ENCODE peak calls at places on chromosomes 4 and X, in four cellular contexts. K, H, O and V are unnamed samples.

GRCh38 chrX:40671126-40671525 is 23.8 kb upstream of the CXorf38 start:
- DNase-seq in H (no peak), O (no peak), K (no peak), V (no peak)

GRCh38 chrX:119541188-119541587 is 24.0 kb downstream of the STEEP1 start:
- DNase-seq in H (peak), K (no peak), O (no peak), V (peak)

GRCh38 chr4:7209699-7210098 is 17.4 kb downstream of the SORCS2 start:
- DNase-seq in O (no peak), H (no peak), K (no peak), V (no peak)

GRCh38 chrX:42025861-42026260 is 102.5 kb upstream of the CASK start:
- DNase-seq in K (no peak), H (no peak), O (no peak), V (no peak)

GRCh38 chr4:99642725-99643489 is 14.7 kb downstream of the C4orf54 start:
- DNase-seq in O (peak), H (no peak), K (no peak), V (no peak)

GRCh38 chr4:103936653-103937145 is 216.9 kb upstream of the TACR3 start:
- DNase-seq in K (no peak), O (no peak), H (no peak), V (no peak)

GRCh38 chrX:38704146-38704882 is 96.9 kb upstream of the MID1IP1 start:
- DNase-seq in O (no peak), H (no peak), K (no peak), V (no peak)

GRCh38 chr4:157421365-157421764 is 200.8 kb downstream of the GRIA2 start:
- DNase-seq in H (no peak), K (no peak), O (no peak), V (no peak)

GRCh38 chr4:99574530-99575314 is at the start of gene MTTP:
- DNase-seq in H (no peak), K (no peak), O (no peak), V (no peak)

GRCh38 chr4:113858924-113859323 is 97.4 kb upstream of the CAMK2D start:
- DNase-seq in H (peak), O (no peak), K (no peak), V (no peak)

GRCh38 chrX:12139934-12140611 is 1.8 kb downstream of the FRMPD4 start:
- DNase-seq in H (peak), O (no peak), K (no peak), V (no peak)

GRCh38 chr4:1116837-1117236 is 3.5 kb upstream of the RNF212 start:
- DNase-seq in O (no peak), H (no peak), K (no peak), V (no peak)

GRCh38 chr4:145709843-145710242 is 29.9 kb downstream of the C4orf51 start:
- DNase-seq in K (no peak), H (peak), O (no peak), V (peak)

GRCh38 chr4:107603430-107603829 is 116.6 kb downstream of the PAPSS1 start:
- DNase-seq in H (peak), O (no peak), K (no peak), V (peak)

GRCh38 chrX:46978341-46979291 is 66.4 kb downstream of the JADE3 start:
- DNase-seq in K (peak), H (peak), O (peak), V (peak)

GRCh38 chrX:41336447-41336846 is 2.5 kb downstream of the DDX3X start:
- DNase-seq in K (no peak), H (no peak), O (no peak), V (no peak)

GRCh38 chr4:29927895-29928294 is 792.3 kb upstream of the PCDH7 start:
- DNase-seq in O (no peak), H (no peak), K (no peak), V (no peak)

GRCh38 chr4:1475277-1476139 is 69.3 kb upstream of the NKX1-1 start:
- DNase-seq in K (no peak), H (no peak), O (no peak), V (no peak)

GRCh38 chrX:11080721-11081120 is 30.4 kb upstream of the HCCS start:
- DNase-seq in H (no peak), K (no peak), O (no peak), V (no peak)

GRCh38 chr4:89625599-89626293 is 211.2 kb downstream of the SNCA start:
- DNase-seq in H (no peak), O (no peak), K (no peak), V (no peak)

DNA sequence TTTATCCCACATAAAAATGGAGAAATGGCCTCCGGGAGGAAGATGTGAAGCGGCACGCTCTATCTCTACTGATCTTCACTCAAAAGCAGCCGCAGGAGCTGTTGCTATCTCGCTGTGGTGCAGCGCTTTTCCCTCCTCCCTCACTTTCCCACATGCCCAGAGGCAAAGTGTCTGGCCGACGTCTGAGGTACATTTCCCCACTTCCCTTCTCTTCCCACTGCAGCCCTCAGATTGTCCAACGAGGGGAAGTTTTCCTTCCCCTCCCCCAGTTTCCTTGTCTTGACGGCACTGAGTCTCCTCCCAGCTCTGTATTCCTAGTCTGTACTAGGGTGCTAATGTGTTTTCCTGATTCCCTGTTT is 662 bp upstream of the COL25A1 start:
- DNase-seq in K (no peak), O (no peak), H (no peak), V (no peak)
- H3K4me3 ChIP-seq in K (peak), O (peak), H (peak), V (peak)

GRCh38 chrX:49282647-49283011 is 13.0 kb downstream of the PPP1R3F start:
- DNase-seq in O (peak), K (peak), H (peak), V (peak)
- TF ChIP-seq CTCF in O (no peak), K (peak), H (peak), V (peak)

GRCh38 chr4:40199999-40200880 is 3.4 kb downstream of the RHOH start:
- DNase-seq in O (no peak), K (no peak), H (peak), V (peak)
- H3K4me3 ChIP-seq in O (no peak), K (no peak), H (no peak), V (peak)

GRCh38 chrX:20063716-20064351 is 52.9 kb downstream of the MAP7D2 start:
- DNase-seq in H (peak), K (no peak), O (no peak), V (no peak)
- TF ChIP-seq CTCF in H (no peak), K (peak), O (no peak), V (peak)

DNA sequence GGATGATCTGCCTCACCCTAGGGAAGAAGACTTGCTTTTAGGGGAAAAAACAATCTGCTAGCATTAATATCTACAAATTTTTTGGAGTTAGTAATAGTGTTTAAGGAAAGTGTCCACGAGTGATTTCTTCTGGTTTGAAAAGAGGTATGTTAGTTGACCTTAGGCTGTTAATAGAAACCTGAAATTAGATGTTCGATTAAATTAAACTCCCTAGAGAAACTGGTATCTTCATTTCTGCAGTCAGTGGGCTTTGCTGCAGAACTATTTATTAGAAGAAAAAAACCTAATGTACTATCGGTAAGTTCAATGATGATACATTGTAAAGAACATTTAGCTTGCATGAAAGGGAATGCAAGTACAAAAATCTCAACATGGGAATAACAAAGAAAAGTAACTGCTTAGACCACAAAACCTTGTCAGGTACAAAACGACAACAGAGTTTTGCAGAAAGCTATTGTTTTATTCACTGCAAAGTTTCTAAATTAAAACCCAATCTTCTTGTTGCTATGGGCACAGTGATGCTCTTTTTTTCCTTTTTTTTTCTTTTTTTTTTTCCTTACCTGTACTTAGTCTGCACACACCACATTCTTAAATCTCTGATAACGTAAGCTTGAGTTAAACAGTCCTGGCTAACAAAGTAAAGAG is 2.0 kb downstream of the KLF3 start:
- DNase-seq in O (no peak), H (no peak), K (no peak), V (no peak)
- H3K4me3 ChIP-seq in O (peak), H (peak), K (peak), V (peak)

DNA sequence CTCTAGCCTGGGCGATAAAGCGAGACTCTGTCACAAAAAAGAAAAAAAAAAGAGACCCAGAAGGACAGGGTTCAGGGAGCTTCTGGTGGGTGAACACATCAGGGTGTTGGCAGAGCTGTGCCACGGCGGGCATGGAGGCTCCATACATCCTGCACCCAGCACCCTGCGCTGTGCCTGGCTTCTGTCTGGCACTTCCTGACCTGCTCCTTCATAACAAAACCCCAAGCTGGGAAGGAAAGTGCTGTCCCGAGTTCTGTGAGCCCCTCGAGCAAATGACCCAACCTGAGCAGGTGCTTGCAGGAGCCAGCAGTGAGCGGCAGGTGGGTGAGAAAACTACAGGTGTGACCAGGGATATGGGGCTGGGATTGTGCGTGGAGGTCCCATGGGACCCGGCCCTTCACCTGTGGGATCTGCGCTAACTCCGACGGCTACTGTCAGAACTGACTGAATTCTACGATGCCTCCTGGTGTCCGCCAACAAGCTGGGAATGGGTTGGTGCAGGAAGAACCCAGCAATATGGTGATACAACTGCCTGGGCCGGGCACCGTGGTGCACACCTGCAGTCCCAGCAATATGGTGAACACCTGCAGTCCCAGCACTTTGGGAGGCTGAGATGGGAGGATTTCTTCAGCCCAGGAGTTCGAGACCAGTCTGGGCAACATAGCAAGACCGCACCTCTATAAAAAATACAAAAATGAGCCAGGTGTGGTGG is 18.9 kb downstream of the ASMTL start:
- DNase-seq in O (no peak), H (no peak), K (no peak), V (no peak)
- TF ChIP-seq CTCF in O (no peak), H (no peak), K (no peak), V (no peak)